ENCODE peak calls at places on chromosomes 3 and 15, in four cellular contexts. H, J, N and R are unnamed samples.

GRCh38 chr3:191417457-191417729 is 43.6 kb upstream of the PYDC2 start:
- DNase-seq in H (no peak), J (no peak), N (no peak), R (no peak)

GRCh38 chr3:36701903-36702374 is 62.4 kb downstream of the DCLK3 start:
- DNase-seq in H (peak), J (no peak), N (no peak), R (no peak)

GRCh38 chr3:62587579-62588031 is 214.3 kb upstream of the FEZF2 start:
- DNase-seq in H (peak), J (no peak), N (no peak), R (no peak)

GRCh38 chr3:10312866-10313265 is 8.0 kb downstream of the SEC13 start:
- DNase-seq in H (no peak), J (no peak), N (no peak), R (no peak)

GRCh38 chr3:123816673-123817207 is 67.4 kb downstream of the MYLK start:
- DNase-seq in H (peak), J (no peak), N (no peak), R (no peak)

GRCh38 chr15:68078365-68078764 is 24.2 kb downstream of the PIAS1 start:
- DNase-seq in H (no peak), J (no peak), N (no peak), R (no peak)

GRCh38 chr3:98892263-98892662 is 9.2 kb downstream of the DCBLD2 start:
- DNase-seq in H (no peak), J (no peak), N (no peak), R (no peak)

GRCh38 chr3:138434276-138434874 is at the start of gene ESYT3:
- DNase-seq in H (peak), J (peak), N (peak), R (peak)

GRCh38 chr15:88334436-88334835 is 77.9 kb upstream of the NTRK3 start:
- DNase-seq in H (peak), J (no peak), N (no peak), R (peak)

GRCh38 chr3:28467414-28467813 is 118.8 kb upstream of the AZI2 start:
- DNase-seq in H (no peak), J (no peak), N (no peak), R (peak)

GRCh38 chr15:52234596-52235541 is 43.7 kb upstream of the GNB5 start:
- DNase-seq in H (no peak), J (no peak), N (no peak), R (no peak)

GRCh38 chr3:118966700-118967099 is 67.9 kb downstream of the IGSF11 start:
- DNase-seq in H (no peak), J (no peak), N (no peak), R (no peak)

GRCh38 chr3:118963711-118964110 is 70.9 kb downstream of the IGSF11 start:
- DNase-seq in H (no peak), J (no peak), N (no peak), R (no peak)

GRCh38 chr3:118955914-118956556 is 78.6 kb downstream of the IGSF11 start:
- DNase-seq in H (no peak), J (no peak), N (no peak), R (no peak)

GRCh38 chr3:118960876-118961275 is 73.8 kb downstream of the IGSF11 start:
- DNase-seq in H (no peak), J (no peak), N (no peak), R (no peak)
- H3K56ac ChIP-seq in H (no peak), J (no peak), N (no peak), R (no peak)

DNA sequence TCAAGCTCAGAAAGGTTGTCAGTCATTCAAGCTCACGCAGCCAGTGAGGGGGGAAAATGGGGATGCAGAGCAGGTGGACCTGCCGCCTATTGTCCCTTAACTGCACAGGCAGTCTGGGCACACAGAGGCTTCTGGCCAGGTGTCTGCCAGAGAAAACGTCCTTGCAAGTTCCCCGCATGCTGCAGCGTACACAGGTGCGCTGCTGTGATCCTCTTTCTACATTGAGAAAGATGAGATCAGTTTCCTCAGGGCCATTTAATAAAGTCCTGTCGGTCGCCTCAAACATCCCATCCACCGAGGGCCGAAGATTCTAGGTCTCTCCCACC is 445 bp upstream of the TSEN2 start:
- DNase-seq in H (no peak), J (no peak), N (no peak), R (no peak)
- H3K23ac ChIP-seq in H (peak), J (no peak), N (no peak), R (no peak)

GRCh38 chr3:40975711-40976121 is 223.6 kb upstream of the CTNNB1 start:
- DNase-seq in H (no peak), J (no peak), N (no peak), R (no peak)
- H3K56ac ChIP-seq in H (no peak), J (no peak), N (no peak), R (no peak)

GRCh38 chr3:184577546-184577945 is 16.0 kb downstream of the EPHB3 start:
- DNase-seq in H (no peak), J (no peak), N (no peak), R (no peak)

GRCh38 chr3:184574552-184575430 is 13.2 kb downstream of the EPHB3 start:
- DNase-seq in H (no peak), J (no peak), N (peak), R (peak)

GRCh38 chr3:184575701-184576100 is 14.1 kb downstream of the EPHB3 start:
- DNase-seq in H (no peak), J (no peak), N (no peak), R (no peak)

GRCh38 chr3:184578218-184578617 is 16.6 kb downstream of the EPHB3 start:
- DNase-seq in H (no peak), J (no peak), N (no peak), R (no peak)

DNA sequence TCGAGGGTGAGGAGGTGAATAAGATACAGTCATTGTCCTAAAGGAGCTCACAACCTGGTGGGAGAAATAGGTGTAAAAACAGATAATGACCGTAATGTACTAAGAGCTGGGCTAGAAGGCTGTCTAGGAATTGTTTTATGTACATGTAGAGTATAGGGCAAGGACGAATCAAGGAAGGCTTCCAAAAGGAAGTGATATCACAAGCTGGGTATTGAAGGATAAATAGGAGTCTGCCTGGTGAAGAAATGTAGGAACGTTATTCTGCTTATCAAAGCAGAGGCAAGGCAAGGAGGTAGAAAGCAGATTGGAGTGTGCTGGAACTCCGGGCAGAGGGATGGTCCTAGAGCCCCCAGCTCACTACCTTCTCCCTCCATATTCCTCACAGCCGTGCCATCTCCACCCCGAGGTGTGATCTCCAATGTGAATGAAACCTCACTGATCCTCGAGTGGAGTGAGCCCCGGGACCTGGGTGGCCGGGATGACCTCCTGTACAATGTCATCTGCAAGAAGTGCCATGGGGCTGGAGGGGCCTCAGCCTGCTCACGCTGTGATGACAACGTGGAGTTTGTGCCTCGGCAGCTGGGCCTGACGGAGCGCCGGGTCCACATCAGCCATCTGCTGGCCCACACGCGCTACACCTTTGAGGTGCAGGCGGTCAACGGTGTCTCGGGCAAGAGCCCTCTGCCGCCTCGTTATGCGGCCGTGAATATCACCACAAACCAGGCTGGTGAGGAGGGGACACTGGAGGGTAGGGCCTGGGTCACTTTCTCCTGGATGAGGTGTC is 15.1 kb downstream of the EPHB3 start:
- DNase-seq in H (no peak), J (no peak), N (no peak), R (no peak)
- H3K23ac ChIP-seq in H (no peak), J (no peak), N (no peak), R (no peak)

GRCh38 chr3:52061116-52061910 is 4.9 kb upstream of the DUSP7 start:
- DNase-seq in H (no peak), J (no peak), N (no peak), R (no peak)
- H3K56ac ChIP-seq in H (no peak), J (no peak), N (no peak), R (no peak)

GRCh38 chr15:41558400-41559238 is at the start of gene TYRO3:
- DNase-seq in H (no peak), J (no peak), N (peak), R (peak)

GRCh38 chr15:41557673-41558399 is 1.2 kb upstream of the TYRO3 start:
- DNase-seq in H (peak), J (peak), N (peak), R (peak)

GRCh38 chr15:41559489-41560177 is 621 bp downstream of the TYRO3 start:
- DNase-seq in H (no peak), J (no peak), N (peak), R (peak)

GRCh38 chr15:41561104-41561776 is 2.2 kb downstream of the TYRO3 start:
- DNase-seq in H (no peak), J (no peak), N (no peak), R (no peak)

DNA sequence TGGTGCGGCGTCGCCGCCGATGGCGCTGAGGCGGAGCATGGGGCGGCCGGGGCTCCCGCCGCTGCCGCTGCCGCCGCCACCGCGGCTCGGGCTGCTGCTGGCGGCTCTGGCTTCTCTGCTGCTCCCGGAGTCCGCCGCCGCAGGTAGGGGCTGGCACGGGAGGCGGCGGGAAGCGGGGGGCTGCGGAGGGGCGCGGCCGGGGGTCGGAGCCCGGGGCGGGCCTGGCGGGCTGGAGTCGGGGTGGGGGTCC is 152 bp downstream of the TYRO3 start:
- DNase-seq in H (no peak), J (no peak), N (no peak), R (no peak)
- H3K23ac ChIP-seq in H (no peak), J (no peak), N (no peak), R (no peak)

DNA sequence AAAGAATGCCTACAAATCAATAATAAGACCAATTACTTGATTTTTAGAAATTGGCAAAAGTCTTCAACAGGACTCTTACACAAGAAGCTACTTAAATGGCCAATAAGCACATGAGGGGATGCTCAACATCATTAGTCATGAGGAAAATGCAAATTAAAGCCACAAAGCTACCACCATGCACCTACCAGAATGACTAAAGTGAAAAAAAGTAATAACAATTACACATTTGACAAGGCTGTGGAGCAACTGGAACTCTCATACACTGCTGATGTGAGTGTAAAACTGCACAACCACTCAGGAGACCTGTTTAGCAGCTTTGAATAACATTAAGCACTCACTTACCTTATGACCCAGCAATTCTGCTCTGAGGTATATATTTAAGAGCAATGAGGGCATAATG is 68.4 kb downstream of the PPCDC start:
- DNase-seq in H (no peak), J (no peak), N (no peak), R (no peak)
- H3K56ac ChIP-seq in H (no peak), J (no peak), N (no peak), R (no peak)

GRCh38 chr15:60004019-60004845 is at the start of gene FOXB1:
- DNase-seq in H (no peak), J (no peak), N (peak), R (peak)

GRCh38 chr15:60006808-60007346 is 2.8 kb downstream of the FOXB1 start:
- DNase-seq in H (no peak), J (no peak), N (no peak), R (no peak)

GRCh38 chr15:60004846-60005351 is 788 bp downstream of the FOXB1 start:
- DNase-seq in H (peak), J (no peak), N (peak), R (peak)

GRCh38 chr15:60006203-60006782 is 2.2 kb downstream of the FOXB1 start:
- DNase-seq in H (peak), J (no peak), N (peak), R (peak)

GRCh38 chr15:60005352-60006202 is 1.5 kb downstream of the FOXB1 start:
- DNase-seq in H (no peak), J (no peak), N (peak), R (no peak)
- H3K23ac ChIP-seq in H (no peak), J (no peak), N (no peak), R (peak)

DNA sequence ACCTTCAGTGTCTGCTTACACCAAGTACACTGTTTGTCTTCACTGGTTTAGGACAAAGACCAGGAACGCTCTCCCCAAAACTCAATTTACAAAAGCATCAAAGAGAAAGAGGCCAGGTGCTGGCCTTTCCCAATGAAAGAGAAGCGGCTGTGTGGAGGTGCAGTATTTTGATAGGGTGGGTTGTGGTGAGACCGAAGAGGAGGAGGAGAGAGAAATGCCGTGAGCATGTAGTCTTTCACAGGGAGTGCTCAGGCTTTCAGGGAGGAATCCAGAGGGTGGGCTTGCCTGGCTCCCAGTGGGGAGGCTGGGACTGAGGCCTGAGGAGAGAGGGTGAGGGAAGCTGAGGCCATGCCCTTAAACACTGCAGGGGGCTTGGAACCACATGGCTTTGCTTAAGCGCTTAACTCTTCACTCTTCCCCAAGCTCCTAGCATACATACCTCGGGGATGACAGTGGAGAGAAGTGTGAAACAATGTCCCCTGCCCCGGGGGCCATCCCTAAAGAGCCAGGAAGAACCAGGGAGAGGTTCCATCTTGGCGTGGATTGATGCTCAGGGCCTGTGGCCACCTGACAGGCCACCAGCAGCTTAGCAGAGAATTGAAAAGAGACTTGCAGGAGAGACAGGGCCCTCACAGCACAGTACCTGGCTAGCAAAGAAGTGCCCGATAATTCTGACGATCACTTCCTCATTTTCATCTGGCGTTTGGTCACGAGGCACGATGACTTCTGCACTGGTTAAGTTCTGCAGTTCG is 60.5 kb downstream of the SENP2 start:
- DNase-seq in H (no peak), J (no peak), N (no peak), R (peak)
- H3K56ac ChIP-seq in H (no peak), J (no peak), N (no peak), R (peak)

GRCh38 chr3:129123314-129124060 is 1.9 kb upstream of the RAB43 start:
- DNase-seq in H (peak), J (no peak), N (no peak), R (no peak)

GRCh38 chr3:129120254-129121004 is 1.2 kb downstream of the RAB43 start:
- DNase-seq in H (peak), J (peak), N (peak), R (peak)

GRCh38 chr3:129122697-129123055 is 1.1 kb upstream of the RAB43 start:
- DNase-seq in H (no peak), J (no peak), N (peak), R (peak)

GRCh38 chr3:129121016-129121791 is 400 bp downstream of the RAB43 start:
- DNase-seq in H (peak), J (no peak), N (no peak), R (peak)

DNA sequence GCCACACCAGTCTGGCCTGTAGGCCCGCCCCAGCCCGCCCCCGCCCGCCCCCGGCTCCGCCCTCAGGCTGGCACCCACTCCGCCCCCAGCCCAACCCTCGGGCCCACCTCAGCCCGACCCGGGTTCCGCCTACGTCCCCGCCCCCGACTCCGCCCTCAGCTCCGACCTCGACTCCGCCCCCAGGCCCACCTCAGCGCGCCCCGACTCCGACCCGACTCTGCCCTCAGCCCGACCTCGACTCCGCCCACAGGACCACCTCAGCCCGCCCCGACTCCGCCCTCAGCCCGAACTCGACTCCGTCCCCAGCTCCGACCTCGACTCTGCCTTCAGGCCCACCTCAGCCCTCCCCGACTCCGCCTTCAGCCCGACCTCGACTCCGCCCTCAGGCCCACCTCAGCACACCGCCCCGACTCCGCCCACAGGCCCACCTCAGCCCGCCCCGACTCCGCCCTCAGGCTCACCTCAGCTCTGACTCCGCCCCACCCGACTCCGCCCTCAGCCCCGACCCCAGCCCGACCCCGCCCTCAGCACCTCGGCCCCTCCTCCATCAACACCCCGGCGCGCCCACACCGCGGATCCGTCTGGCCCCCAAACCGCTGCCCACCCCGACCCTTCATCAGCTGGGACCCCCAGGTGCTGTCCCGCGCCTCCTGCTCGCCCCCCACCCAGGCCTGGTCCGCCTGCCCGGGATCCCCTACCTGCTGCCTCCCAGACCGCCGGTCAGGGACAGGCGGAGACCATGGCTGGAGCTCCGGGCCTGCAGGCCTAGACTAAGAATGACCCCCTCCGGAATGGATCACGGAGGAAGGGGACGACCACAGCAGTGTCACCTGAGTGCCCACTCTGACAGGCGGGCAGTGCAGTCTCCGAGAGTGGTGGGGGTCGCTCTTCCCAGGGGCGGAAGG is at the start of gene RAB43:
- DNase-seq in H (peak), J (peak), N (peak), R (peak)
- H3K23ac ChIP-seq in H (peak), J (no peak), N (no peak), R (no peak)